ENCODE peak calls at places on chromosome 7, in seven cellular contexts. S is NB4, N is IMR-90, T is mammary epithelial cell, P is lower lobe of right lung, W is AG10803, G is WERI-Rb-1. F is an unnamed sample.
A peak's percentile ranks its signal among the peaks of the same experiment; 100 is the strongest.

GRCh38 chr7:18895456-18895855 is 222.0 kb downstream of the TWIST1 start:
- DNase-seq in P (no peak), S (no peak), W (peak; percentile 52), N (peak; percentile 88), T (peak; percentile 76), G (no peak), F (peak; percentile 55)

GRCh38 chr7:48337012-48337621 is 165.9 kb downstream of the ABCA13 start:
- DNase-seq in T (peak; percentile 28), P (no peak), G (peak; percentile 39), N (peak; percentile 8), W (peak; percentile 11), S (peak; percentile 60), F (peak; percentile 14)

GRCh38 chr7:76997381-76998262 is 34.5 kb downstream of the SPDYE17 start:
- DNase-seq in N (no peak), P (no peak), G (no peak), W (no peak), T (no peak), S (peak; percentile 18), F (no peak)

GRCh38 chr7:80499350-80499955 is 12.4 kb downstream of the GNAT3 start:
- DNase-seq in G (no peak), T (peak; percentile 95), P (peak; percentile 48), N (peak; percentile 95), W (peak; percentile 94), S (peak; percentile 42), F (peak; percentile 95)

GRCh38 chr7:130732980-130733865 is 784 bp downstream of the KLF14 start:
- DNase-seq in G (peak; percentile 72), S (peak; percentile 52), P (peak; percentile 50), N (peak; percentile 1), T (no peak), W (no peak), F (no peak)

GRCh38 chr7:140342732-140343514 is 55.4 kb downstream of the SLC37A3 start:
- DNase-seq in P (peak; percentile 69), W (peak; percentile 28), T (peak; percentile 6), N (peak; percentile 63), G (peak; percentile 61), S (peak; percentile 92), F (peak; percentile 46)

GRCh38 chr7:129949292-129950133 is 3.2 kb downstream of the UBE2H start:
- DNase-seq in N (peak; percentile 85), S (peak; percentile 27), T (peak; percentile 95), P (no peak), G (peak; percentile 12), W (peak; percentile 79), F (peak; percentile 90)

GRCh38 chr7:55131421-55131929 is 112.7 kb downstream of the EGFR start:
- DNase-seq in P (no peak), T (no peak), W (no peak), S (no peak), N (peak; percentile 47), G (no peak), F (no peak)

GRCh38 chr7:44581426-44581906 is 565 bp downstream of the TMED4 start:
- DNase-seq in W (no peak), N (no peak), T (peak; percentile 41), P (no peak), S (peak; percentile 61), G (peak; percentile 25), F (no peak)

GRCh38 chr7:40883826-40884225 is 749.0 kb downstream of the SUGCT start:
- DNase-seq in W (no peak), T (no peak), G (no peak), P (no peak), S (no peak), N (no peak), F (no peak)

DNA sequence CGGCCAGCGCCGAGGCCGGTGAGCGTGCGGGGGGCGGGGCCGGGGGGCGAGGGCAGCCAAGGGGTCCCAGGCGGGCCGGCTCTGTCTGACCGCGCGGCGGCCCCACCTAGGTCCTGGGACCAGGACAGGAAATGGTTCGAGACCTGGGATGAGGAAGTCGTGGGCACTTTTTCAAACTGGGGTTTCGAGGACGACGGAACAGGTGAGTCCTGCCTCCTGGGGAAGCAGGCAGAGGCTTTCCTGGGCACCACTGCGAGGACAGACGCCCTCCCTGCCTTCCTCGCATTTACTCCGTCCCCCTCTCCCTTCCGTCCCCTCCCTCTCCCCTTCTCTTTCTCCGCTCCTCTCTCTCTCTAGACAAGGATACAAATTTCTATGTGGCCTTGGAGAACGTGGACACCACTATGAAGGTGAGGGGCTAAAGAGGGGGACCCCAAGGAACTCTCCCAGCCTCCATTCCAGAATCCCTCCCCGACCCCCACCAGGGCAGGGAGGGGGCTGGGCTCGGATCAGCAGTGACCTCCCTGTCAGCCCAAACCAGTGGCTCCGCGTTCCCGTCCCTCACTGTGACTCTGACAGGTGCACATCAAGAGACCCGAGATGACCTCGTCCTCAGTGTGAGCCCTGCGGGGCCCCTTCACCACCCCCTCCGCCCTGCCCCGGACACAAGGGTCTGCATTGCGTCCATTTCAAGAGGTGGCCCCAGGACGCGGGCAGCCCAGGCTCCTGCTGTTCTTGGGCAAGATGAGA is 2.6 kb upstream of the MUC12 start:
- DNase-seq in G (no peak), P (no peak), T (no peak), S (no peak), W (no peak), N (no peak), F (no peak)
- TF ChIP-seq CTCF in G (no peak), P (no peak), T (no peak), S (no peak), W (no peak), N (no peak), F (no peak)

GRCh38 chr7:92696584-92696983 is 106.4 kb upstream of the FAM133B start:
- DNase-seq in W (no peak), P (no peak), N (no peak), G (no peak), S (no peak), T (no peak), F (no peak)

GRCh38 chr7:92697414-92697813 is 107.2 kb upstream of the FAM133B start:
- DNase-seq in P (no peak), T (no peak), S (no peak), G (no peak), N (no peak), W (no peak), F (no peak)

GRCh38 chr7:92699560-92699959 is 109.4 kb upstream of the FAM133B start:
- DNase-seq in T (peak; percentile 33), W (peak; percentile 35), S (no peak), N (peak; percentile 72), P (no peak), G (no peak), F (no peak)

GRCh38 chr7:92697012-92697411 is 106.8 kb upstream of the FAM133B start:
- DNase-seq in N (no peak), G (no peak), W (no peak), T (no peak), P (no peak), S (no peak), F (no peak)

DNA sequence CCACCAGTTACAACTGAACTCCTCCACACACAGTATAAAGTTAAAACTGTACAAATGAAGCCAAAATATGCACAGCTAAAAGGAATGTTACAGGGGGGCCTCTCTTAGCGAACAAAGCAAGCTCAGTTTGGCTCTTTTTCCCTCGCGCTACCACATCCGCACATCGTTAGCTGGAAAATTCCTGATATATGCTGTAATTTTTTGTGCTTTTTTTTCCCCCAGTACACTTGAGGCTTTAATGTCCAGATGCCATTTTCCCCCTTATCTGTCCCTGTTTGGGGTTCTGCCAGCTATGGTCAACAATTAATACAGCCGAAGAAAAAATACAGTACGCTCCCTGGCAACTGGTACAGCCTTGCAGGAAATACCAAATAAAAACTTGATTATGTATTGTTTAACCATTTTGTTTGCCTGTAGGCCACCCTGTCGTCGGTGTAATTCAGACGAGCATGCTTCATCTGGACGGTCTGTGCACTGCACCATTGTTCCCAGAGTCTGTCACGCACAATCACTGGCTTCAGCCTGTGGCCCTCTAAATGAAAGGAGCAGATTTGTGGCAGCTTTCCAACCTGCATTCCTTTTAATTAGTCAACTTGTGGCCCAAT is 108.1 kb upstream of the FAM133B start:
- DNase-seq in S (no peak), G (no peak), P (no peak), W (peak; percentile 96), T (peak; percentile 77), N (peak; percentile 92), F (peak; percentile 95)
- H3K4me3 ChIP-seq in S (no peak overlapping the region), G (no peak overlapping the region), P (peak overlapping the region; percentile 4), W (peak overlapping the region; percentile 43), T (no peak overlapping the region), N (peak overlapping the region; percentile 6), F (peak overlapping the region; percentile 26)

DNA sequence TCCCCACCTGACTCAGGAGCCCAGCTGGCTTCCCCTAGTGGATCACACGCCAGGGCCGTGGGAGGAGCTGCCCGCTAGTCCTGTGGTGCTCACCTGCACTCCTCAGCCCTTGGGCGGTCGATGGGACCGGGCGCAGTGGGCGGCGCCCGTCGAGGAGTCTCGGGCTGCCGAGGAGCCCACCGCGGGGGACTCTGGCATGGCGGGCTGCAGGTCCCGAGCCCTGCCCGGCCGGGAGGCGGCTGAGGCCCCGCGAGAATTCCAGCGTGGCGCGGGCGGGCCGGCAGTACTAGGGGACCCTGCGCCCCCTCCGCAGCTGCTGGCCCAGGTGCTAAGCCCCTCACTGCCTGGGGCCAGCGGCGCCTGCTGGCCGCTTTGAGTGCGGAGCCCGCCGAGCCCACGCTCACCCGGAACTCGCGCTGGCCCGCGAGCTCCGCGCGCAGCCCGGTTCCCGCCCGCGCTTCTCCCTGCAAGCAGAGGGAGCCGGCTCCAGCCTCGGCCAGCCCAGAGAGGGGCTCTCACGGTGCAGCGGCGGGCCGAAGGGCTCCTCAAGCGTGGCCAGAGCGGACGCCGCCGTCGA is 367.9 kb downstream of the TYW1 start:
- DNase-seq in S (no peak), W (no peak), G (no peak), P (no peak), T (no peak), N (no peak), F (no peak)
- TF ChIP-seq CTCF in S (no peak), W (no peak), G (no peak), P (no peak), T (no peak), N (no peak), F (no peak)

GRCh38 chr7:157018328-157018996 is 8.0 kb upstream of the MNX1 start:
- DNase-seq in G (no peak), T (no peak), S (no peak), P (no peak), N (no peak), W (no peak), F (no peak)

GRCh38 chr7:157019718-157020451 is 9.4 kb upstream of the MNX1 start:
- DNase-seq in S (no peak), T (no peak), N (no peak), P (no peak), G (no peak), W (no peak), F (no peak)

GRCh38 chr7:157017639-157018327 is 7.3 kb upstream of the MNX1 start:
- DNase-seq in G (peak; percentile 90), S (no peak), T (no peak), N (no peak), W (no peak), P (no peak), F (no peak)

GRCh38 chr7:157020514-157021070 is 10.1 kb upstream of the MNX1 start:
- DNase-seq in T (no peak), N (no peak), G (no peak), S (no peak), P (no peak), W (no peak), F (no peak)

DNA sequence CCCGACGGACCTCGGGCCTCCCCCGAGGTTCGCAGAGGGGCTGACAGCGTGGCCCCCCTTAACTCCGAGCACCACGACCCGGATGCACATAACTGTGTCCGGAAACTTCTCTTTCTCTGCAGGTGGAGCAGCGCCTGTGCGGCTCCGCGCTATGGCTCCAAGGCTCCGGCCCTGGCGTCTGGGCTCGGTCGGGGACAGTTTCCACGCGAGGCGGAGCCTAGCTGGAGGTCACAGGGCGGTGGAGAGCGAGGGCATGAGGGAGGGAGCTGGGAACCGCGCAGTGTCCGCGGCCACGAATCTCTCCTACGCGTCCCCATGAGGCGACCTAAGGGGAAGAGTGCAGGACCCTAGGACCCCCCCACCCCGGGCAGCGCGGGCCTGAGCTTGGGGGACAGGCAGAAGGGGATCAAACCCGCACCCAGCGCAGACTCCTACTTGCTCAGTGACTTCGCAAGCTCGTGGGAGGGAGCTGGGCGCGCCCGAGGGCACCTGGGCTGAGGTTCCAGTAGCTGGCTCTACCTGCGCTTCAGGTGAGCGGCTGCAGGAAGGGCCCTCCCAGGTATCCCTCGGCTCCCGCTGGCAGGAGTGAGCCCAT is 8.6 kb upstream of the MNX1 start:
- DNase-seq in T (no peak), S (no peak), N (no peak), W (no peak), P (no peak), G (no peak), F (no peak)
- H3K4me3 ChIP-seq in T (peak overlapping the region; percentile 11), S (no peak overlapping the region), N (no peak overlapping the region), W (no peak overlapping the region), P (no peak overlapping the region), G (no peak overlapping the region), F (no peak overlapping the region)

F was measured in fibroblast of pulmonary artery.